ENCODE peak calls at places on chromosome 3, in six cellular contexts. H is astrocyte; Z is tibial artery; J is RPMI7951; S is stimulated activated CD8-positive, alpha-beta memory T cell treated with anti-CD3 and anti-CD28 coated beads, Interleukin-15, amount 100 ng/mL, for 24 hours; U is ovary. D is an unnamed sample.
A peak's percentile ranks its signal among the peaks of the same experiment; 100 is the strongest.

GRCh38 chr3:46284981-46285683 is 42.9 kb downstream of the CCR3 start:
- DNase-seq in U (no peak), Z (no peak), H (no peak), S (no peak), J (peak; percentile 50), D (no peak)

GRCh38 chr3:25429960-25430941 is 2.2 kb downstream of the RARB start:
- DNase-seq in S (no peak), J (peak; percentile 39), Z (no peak), U (no peak), H (peak; percentile 64), D (no peak)

GRCh38 chr3:104604326-104605010 is 762.2 kb upstream of the ALCAM start:
- DNase-seq in U (no peak), Z (no peak), H (peak; percentile 17), S (no peak), J (peak; percentile 4), D (no peak)

GRCh38 chr3:162034368-162034767 is 537.8 kb downstream of the OTOL1 start:
- DNase-seq in J (peak; percentile 3), U (no peak), S (no peak), Z (no peak), H (peak; percentile 67), D (no peak)

GRCh38 chr3:35709691-35710090 is 70.4 kb downstream of the ARPP21 start:
- DNase-seq in Z (no peak), H (no peak), U (no peak), S (no peak), J (no peak), D (no peak)

GRCh38 chr3:20197775-20198174 is 11.8 kb upstream of the SGO1 start:
- DNase-seq in H (no peak), S (no peak), J (no peak), Z (no peak), U (no peak), D (no peak)

GRCh38 chr3:112384769-112385168 is 51.8 kb downstream of the CD200 start:
- DNase-seq in H (peak; percentile 33), S (no peak), U (no peak), J (no peak), Z (no peak), D (no peak)

GRCh38 chr3:135513106-135514063 is 452.1 kb upstream of the PPP2R3A start:
- DNase-seq in J (peak; percentile 88), Z (no peak), S (no peak), U (no peak), H (peak; percentile 52), D (no peak)

GRCh38 chr3:195566797-195567196 is 16.9 kb downstream of the APOD start:
- DNase-seq in H (no peak), S (no peak), J (peak; percentile 45), U (no peak), Z (no peak), D (no peak)

GRCh38 chr3:177211503-177212277 is 14.4 kb upstream of the TBL1XR1 start:
- DNase-seq in J (no peak), U (no peak), H (no peak), S (no peak), Z (no peak), D (no peak)

GRCh38 chr3:156553705-156554356 is 1.1 kb downstream of the SSR3 start:
- DNase-seq in U (no peak), J (peak; percentile 65), H (peak; percentile 85), Z (no peak), S (no peak), D (no peak)

GRCh38 chr3:57597973-57598351 is 818 bp upstream of the ARF4 start:
- DNase-seq in Z (no peak), H (no peak), S (no peak), J (no peak), U (no peak), D (no peak)

GRCh38 chr3:184186184-184186901 is at the start of gene ABCF3:
- DNase-seq in J (peak; percentile 47), S (no peak), H (peak; percentile 40), Z (no peak), U (no peak), D (no peak)

GRCh38 chr3:183975981-183976662 is 41.6 kb downstream of the ABCC5 start:
- DNase-seq in H (peak; percentile 30), J (peak; percentile 58), U (no peak), S (no peak), Z (no peak), D (no peak)

GRCh38 chr3:11662392-11662990 is 18.8 kb upstream of the VGLL4 start:
- DNase-seq in S (no peak), H (no peak), Z (no peak), J (peak; percentile 47), U (no peak), D (no peak)

GRCh38 chr3:123365450-123366143 is 83.3 kb downstream of the ADCY5 start:
- DNase-seq in U (no peak), S (no peak), J (peak; percentile 26), H (no peak), Z (no peak), D (no peak)

GRCh38 chr3:157700405-157700804 is 197.2 kb upstream of the VEPH1 start:
- DNase-seq in U (no peak), H (no peak), J (peak; percentile 20), S (no peak), Z (no peak), D (no peak)

GRCh38 chr3:194908972-194909371 is 223.3 kb downstream of the FAM43A start:
- DNase-seq in S (no peak), H (no peak), U (no peak), Z (no peak), J (no peak), D (no peak)

GRCh38 chr3:57791245-57791644 is 35.1 kb downstream of the SLMAP start:
- DNase-seq in Z (no peak), H (no peak), J (no peak), S (no peak), U (no peak), D (no peak)

GRCh38 chr3:158091526-158091925 is 14.7 kb downstream of the SHOX2 start:
- DNase-seq in J (peak; percentile 73), H (no peak), S (no peak), Z (no peak), U (no peak), D (no peak)

GRCh38 chr3:176262071-176262470 is 935.2 kb downstream of the TBL1XR1 start:
- DNase-seq in U (no peak), J (no peak), S (no peak), Z (no peak), H (no peak), D (no peak)

GRCh38 chr3:140296796-140297352 is 361.9 kb downstream of the CLSTN2 start:
- DNase-seq in J (peak; percentile 85), Z (no peak), H (peak; percentile 48), S (no peak), U (peak; percentile 44), D (no peak)

GRCh38 chr3:45043715-45044299 is 17.7 kb downstream of the CLEC3B start:
- DNase-seq in J (peak; percentile 95), U (no peak), Z (no peak), H (peak; percentile 88), S (no peak), D (no peak)

GRCh38 chr3:177498037-177498857 is 301.0 kb upstream of the TBL1XR1 start:
- DNase-seq in Z (no peak), S (no peak), U (no peak), H (peak; percentile 85), J (peak; percentile 85), D (no peak)

GRCh38 chr3:49343163-49343562 is 3.3 kb upstream of the USP4 start:
- DNase-seq in J (no peak), U (no peak), S (no peak), H (no peak), Z (no peak), D (no peak)

GRCh38 chr3:116226245-116226644 is 219.0 kb downstream of the LSAMP start:
- DNase-seq in J (no peak), S (no peak), Z (no peak), H (no peak), U (no peak), D (no peak)

GRCh38 chr3:108136888-108137814 is 46.3 kb upstream of the CD47 start:
- DNase-seq in U (no peak), S (no peak), H (no peak), Z (no peak), J (no peak), D (no peak)

GRCh38 chr3:8964436-8965370 is 1.4 kb upstream of the RAD18 start:
- DNase-seq in S (no peak), Z (no peak), U (no peak), H (peak; percentile 87), J (peak; percentile 98), D (peak; percentile 11)

GRCh38 chr3:104879919-104880318 is 486.8 kb upstream of the ALCAM start:
- DNase-seq in Z (no peak), H (peak; percentile 54), J (no peak), U (no peak), S (no peak), D (no peak)

GRCh38 chr3:157073810-157074209 is 86.1 kb downstream of the CCNL1 start:
- DNase-seq in S (no peak), J (peak; percentile 93), H (peak; percentile 72), U (no peak), Z (no peak), D (no peak)

GRCh38 chr3:82157952-82158351 is 396.5 kb upstream of the GBE1 start:
- DNase-seq in S (no peak), Z (no peak), H (peak; percentile 65), U (no peak), J (peak; percentile 56), D (peak; percentile 57)

GRCh38 chr3:149808209-149808829 is 4.7 kb upstream of the RNF13 start:
- DNase-seq in S (peak; percentile 22), H (peak; percentile 59), J (peak; percentile 73), Z (peak; percentile 76), U (peak; percentile 64), D (peak; percentile 41)

GRCh38 chr3:10411598-10412332 is 90.9 kb upstream of the SEC13 start:
- DNase-seq in S (no peak), U (no peak), Z (no peak), J (no peak), H (no peak), D (no peak)

D was measured in pulmonary artery endothelial cell.